ENCODE peak calls at places on chromosomes 6 and 20, in five cellular contexts. One of them, this sample, is unnamed.

GRCh38 chr6:133817460-133818047 is 71.4 kb upstream of the TCF21 start:
- DNase-seq in fibroblast of the aortic adventitia: no peak
- DNase-seq in neural crest cell: peak; percentile 41
- DNase-seq in AG04450: no peak
- DNase-seq in PC-3: peak; percentile 16
- DNase-seq in this sample: peak; percentile 64

GRCh38 chr6:49668083-49668511 is 31.5 kb upstream of the RHAG start:
- DNase-seq in fibroblast of the aortic adventitia: no peak
- DNase-seq in AG04450: no peak
- DNase-seq in PC-3: peak; percentile 92
- DNase-seq in neural crest cell: no peak
- DNase-seq in this sample: no peak

GRCh38 chr6:21885532-21886089 is 292.1 kb downstream of the SOX4 start:
- DNase-seq in fibroblast of the aortic adventitia: peak; percentile 93
- DNase-seq in PC-3: peak; percentile 20
- DNase-seq in neural crest cell: peak; percentile 14
- DNase-seq in AG04450: peak; percentile 57
- DNase-seq in this sample: peak; percentile 52

GRCh38 chr20:461254-462198 is 807 bp downstream of the TBC1D20 start:
- DNase-seq in fibroblast of the aortic adventitia: peak; percentile 35
- DNase-seq in AG04450: no peak
- DNase-seq in neural crest cell: peak; percentile 33
- DNase-seq in PC-3: peak; percentile 42
- DNase-seq in this sample: peak; percentile 52

GRCh38 chr20:59075934-59076508 is 33.4 kb upstream of the PRELID3B start:
- DNase-seq in AG04450: no peak
- DNase-seq in PC-3: no peak
- DNase-seq in fibroblast of the aortic adventitia: no peak
- DNase-seq in neural crest cell: no peak
- DNase-seq in this sample: no peak

GRCh38 chr6:89146748-89147715 is 1.2 kb downstream of the PM20D2 start:
- DNase-seq in fibroblast of the aortic adventitia: peak; percentile 40
- DNase-seq in AG04450: no peak
- DNase-seq in PC-3: peak; percentile 60
- DNase-seq in neural crest cell: no peak
- DNase-seq in this sample: no peak

GRCh38 chr6:131331873-131332759 is 196.8 kb downstream of the AKAP7 start:
- DNase-seq in neural crest cell: no peak
- DNase-seq in AG04450: no peak
- DNase-seq in fibroblast of the aortic adventitia: no peak
- DNase-seq in PC-3: no peak
- DNase-seq in this sample: no peak

GRCh38 chr20:53195882-53196610 is 223.9 kb downstream of the TSHZ2 start:
- DNase-seq in AG04450: no peak
- DNase-seq in fibroblast of the aortic adventitia: no peak
- DNase-seq in PC-3: no peak
- DNase-seq in neural crest cell: no peak
- DNase-seq in this sample: no peak

GRCh38 chr6:211856-212497 is 80.3 kb upstream of the DUSP22 start:
- DNase-seq in AG04450: no peak
- DNase-seq in fibroblast of the aortic adventitia: no peak
- DNase-seq in neural crest cell: no peak
- DNase-seq in PC-3: no peak
- DNase-seq in this sample: no peak

GRCh38 chr6:149264629-149265028 is 52.9 kb upstream of the TAB2 start:
- DNase-seq in neural crest cell: no peak
- DNase-seq in AG04450: no peak
- DNase-seq in PC-3: no peak
- DNase-seq in fibroblast of the aortic adventitia: no peak
- DNase-seq in this sample: no peak

GRCh38 chr20:58401123-58401639 is 12.2 kb downstream of the VAPB start:
- DNase-seq in fibroblast of the aortic adventitia: no peak
- DNase-seq in neural crest cell: no peak
- DNase-seq in PC-3: no peak
- DNase-seq in AG04450: no peak
- DNase-seq in this sample: no peak

GRCh38 chr6:154448448-154449096 is 61.9 kb downstream of the CNKSR3 start:
- DNase-seq in fibroblast of the aortic adventitia: peak; percentile 88
- DNase-seq in PC-3: no peak
- DNase-seq in AG04450: peak; percentile 86
- DNase-seq in neural crest cell: no peak
- DNase-seq in this sample: peak; percentile 67

GRCh38 chr6:23559587-23560343 is 566.2 kb upstream of the NRSN1 start:
- DNase-seq in fibroblast of the aortic adventitia: no peak
- DNase-seq in PC-3: no peak
- DNase-seq in neural crest cell: no peak
- DNase-seq in AG04450: no peak
- DNase-seq in this sample: no peak

GRCh38 chr6:11367638-11368199 is 135.3 kb upstream of the NEDD9 start:
- DNase-seq in fibroblast of the aortic adventitia: no peak
- DNase-seq in PC-3: no peak
- DNase-seq in AG04450: no peak
- DNase-seq in neural crest cell: no peak
- DNase-seq in this sample: no peak

GRCh38 chr20:5870462-5871021 is 79.8 kb downstream of the TRMT6 start:
- DNase-seq in fibroblast of the aortic adventitia: no peak
- DNase-seq in neural crest cell: no peak
- DNase-seq in AG04450: no peak
- DNase-seq in PC-3: no peak
- DNase-seq in this sample: no peak

GRCh38 chr6:21902766-21903165 is 309.2 kb downstream of the SOX4 start:
- DNase-seq in PC-3: no peak
- DNase-seq in fibroblast of the aortic adventitia: no peak
- DNase-seq in neural crest cell: no peak
- DNase-seq in AG04450: no peak
- DNase-seq in this sample: no peak

GRCh38 chr6:154605207-154605877 is 94.9 kb upstream of the CNKSR3 start:
- DNase-seq in fibroblast of the aortic adventitia: no peak
- DNase-seq in PC-3: peak; percentile 35
- DNase-seq in AG04450: no peak
- DNase-seq in neural crest cell: no peak
- DNase-seq in this sample: no peak

GRCh38 chr6:3770023-3770422 is 18.5 kb upstream of the PXDC1 start:
- DNase-seq in fibroblast of the aortic adventitia: no peak
- DNase-seq in AG04450: no peak
- DNase-seq in PC-3: no peak
- DNase-seq in neural crest cell: no peak
- DNase-seq in this sample: no peak

GRCh38 chr6:32604434-32604877 is 14.8 kb upstream of the HLA-DRB1 start:
- DNase-seq in fibroblast of the aortic adventitia: no peak
- DNase-seq in PC-3: no peak
- DNase-seq in AG04450: no peak
- DNase-seq in neural crest cell: no peak
- DNase-seq in this sample: no peak

GRCh38 chr6:38876470-38876869 is 161.4 kb downstream of the DNAH8 start:
- DNase-seq in AG04450: no peak
- DNase-seq in neural crest cell: no peak
- DNase-seq in PC-3: no peak
- DNase-seq in fibroblast of the aortic adventitia: no peak
- DNase-seq in this sample: no peak

GRCh38 chr20:32924781-32925180 is 66.1 kb downstream of the EFCAB8 start:
- DNase-seq in neural crest cell: no peak
- DNase-seq in fibroblast of the aortic adventitia: no peak
- DNase-seq in PC-3: no peak
- DNase-seq in AG04450: no peak
- DNase-seq in this sample: no peak

GRCh38 chr6:94323853-94324252 is 904.5 kb upstream of the EPHA7 start:
- DNase-seq in AG04450: no peak
- DNase-seq in neural crest cell: no peak
- DNase-seq in fibroblast of the aortic adventitia: no peak
- DNase-seq in PC-3: peak; percentile 17
- DNase-seq in this sample: peak; percentile 8
- TF ChIP-seq CTCF in AG04450: no peak
- TF ChIP-seq CTCF in neural crest cell: no peak
- TF ChIP-seq CTCF in fibroblast of the aortic adventitia: no peak
- TF ChIP-seq CTCF in PC-3: peak; percentile 35
- TF ChIP-seq CTCF in this sample: peak; percentile 30

DNA sequence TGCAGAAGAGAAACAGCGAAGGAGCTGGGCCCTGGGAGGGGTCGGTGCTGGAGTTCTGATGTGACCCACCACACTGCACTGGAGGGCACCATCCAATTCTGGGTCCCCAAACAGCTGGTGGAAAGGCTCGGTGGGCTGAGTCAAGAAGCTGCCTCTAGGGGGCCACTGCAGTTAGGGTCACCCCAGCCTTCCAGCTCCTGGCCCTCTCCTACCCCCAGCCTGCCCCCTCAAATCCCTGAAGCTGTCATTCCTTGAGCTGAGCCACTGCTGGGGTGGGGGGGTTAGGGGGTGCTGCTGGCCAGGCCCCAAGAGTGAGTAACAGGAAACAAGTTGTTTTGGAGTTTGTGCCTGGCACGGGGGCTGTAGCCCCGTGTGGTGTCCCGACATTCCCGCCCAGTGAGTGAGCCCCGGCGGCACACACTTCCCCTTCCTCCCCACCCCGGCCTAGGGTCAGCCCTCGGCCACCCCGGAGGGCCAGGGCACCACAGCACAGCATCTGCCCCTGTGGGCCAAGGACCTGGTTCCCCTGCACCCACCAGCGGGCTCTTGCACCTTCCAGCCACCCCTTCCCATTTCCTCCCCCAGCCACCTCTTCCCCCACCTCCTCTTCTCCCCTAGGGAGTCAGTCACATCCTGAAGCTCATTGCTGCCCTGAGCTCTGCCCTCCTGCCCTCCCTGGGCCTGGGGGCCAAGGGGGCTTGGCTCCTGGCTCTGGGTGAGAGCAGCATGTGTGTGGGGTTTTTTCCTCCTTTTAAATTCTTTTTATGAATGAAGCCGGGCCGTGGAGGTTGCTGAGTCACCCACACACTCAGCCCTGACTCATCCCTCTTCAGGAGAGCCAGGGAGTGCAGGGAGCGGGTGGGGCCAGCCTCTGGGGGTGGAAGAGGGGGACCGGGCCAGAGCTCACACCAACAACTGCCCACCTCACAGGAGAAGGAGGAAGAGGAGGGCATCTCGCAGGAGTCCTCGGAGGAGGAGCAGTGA is 4.6 kb downstream of the SMIM29 start:
- DNase-seq in neural crest cell: no peak
- DNase-seq in fibroblast of the aortic adventitia: peak; percentile 87
- DNase-seq in PC-3: peak; percentile 97
- DNase-seq in AG04450: peak; percentile 72
- DNase-seq in this sample: peak; percentile 63
- TF ChIP-seq CTCF in neural crest cell: peak; percentile 39
- TF ChIP-seq CTCF in fibroblast of the aortic adventitia: peak; percentile 54
- TF ChIP-seq CTCF in PC-3: peak; percentile 45
- TF ChIP-seq CTCF in AG04450: peak; percentile 54
- TF ChIP-seq CTCF in this sample: peak; percentile 38

DNA sequence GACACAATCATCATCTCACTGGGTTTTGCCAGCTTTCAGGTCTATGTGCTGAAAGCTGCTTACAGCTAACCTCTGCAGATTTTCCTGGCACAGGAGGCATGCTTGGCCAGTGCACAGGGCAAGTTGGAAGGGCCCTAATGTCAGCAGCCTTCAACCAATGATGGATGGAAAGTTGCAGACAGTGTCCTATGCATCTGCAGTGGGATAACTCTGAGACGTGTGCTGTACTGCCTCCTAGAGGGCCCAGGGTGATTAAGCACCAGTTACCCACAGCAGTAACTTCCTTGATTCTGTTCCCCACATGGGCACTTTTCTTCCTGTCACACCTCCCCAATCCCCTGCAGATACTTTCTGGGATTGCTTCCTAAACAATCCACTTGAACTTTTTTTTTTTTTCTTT is 38.6 kb downstream of the OVOL2 start:
- DNase-seq in fibroblast of the aortic adventitia: peak; percentile 16
- DNase-seq in PC-3: peak; percentile 23
- DNase-seq in AG04450: no peak
- DNase-seq in neural crest cell: no peak
- DNase-seq in this sample: no peak
- TF ChIP-seq CTCF in fibroblast of the aortic adventitia: peak; percentile 39
- TF ChIP-seq CTCF in PC-3: peak; percentile 50
- TF ChIP-seq CTCF in AG04450: peak; percentile 32
- TF ChIP-seq CTCF in neural crest cell: peak; percentile 47
- TF ChIP-seq CTCF in this sample: peak; percentile 42

DNA sequence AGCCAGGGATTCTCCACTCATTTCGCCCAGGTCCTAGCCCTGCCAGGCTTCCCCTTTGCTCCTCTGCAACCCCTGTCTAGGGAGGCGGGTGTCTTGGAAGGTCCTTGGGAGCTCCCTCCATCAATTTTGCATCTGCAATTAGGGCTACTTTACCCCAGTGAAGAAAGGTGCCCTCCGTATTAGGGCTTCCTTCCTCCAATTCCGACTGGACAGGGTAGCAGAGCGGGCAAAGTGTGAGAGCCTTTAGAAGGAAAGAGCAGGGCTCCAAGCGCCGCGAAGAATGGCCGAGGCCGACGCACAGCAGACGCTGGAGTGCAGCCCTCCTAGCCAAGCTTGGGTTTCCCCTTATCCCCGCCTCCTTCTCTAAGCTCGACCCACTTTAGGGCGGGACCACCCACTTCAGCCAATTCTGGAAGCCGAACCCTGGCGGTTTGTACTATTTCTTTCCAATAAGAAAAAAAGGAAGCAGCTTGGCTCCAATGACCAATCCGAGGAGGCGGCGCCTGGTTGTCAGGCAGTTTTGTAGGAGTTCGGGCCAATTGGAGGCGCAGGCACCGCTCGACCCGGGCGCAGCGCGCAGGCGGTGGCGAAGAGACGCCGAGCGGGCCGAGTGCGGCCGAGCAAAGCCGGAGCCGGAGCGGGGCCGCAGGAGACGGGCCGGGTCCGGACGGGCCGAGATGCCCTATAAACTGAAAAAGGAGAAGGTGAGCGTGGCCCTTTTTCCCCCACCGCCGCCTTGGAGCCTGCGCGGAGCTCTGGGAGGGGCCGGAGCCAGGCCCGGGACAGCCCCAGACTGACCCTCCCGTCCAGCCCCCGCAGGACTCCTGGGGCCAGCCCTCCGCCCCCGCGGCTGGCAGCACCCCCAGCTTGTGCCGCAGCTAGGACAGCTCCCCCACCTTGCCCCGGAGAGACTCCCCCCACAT is at the start of gene PPP2R5D:
- DNase-seq in AG04450: peak; percentile 96
- DNase-seq in fibroblast of the aortic adventitia: peak; percentile 99
- DNase-seq in PC-3: peak; percentile 99
- DNase-seq in neural crest cell: peak; percentile 92
- DNase-seq in this sample: peak; percentile 97
- TF ChIP-seq CTCF in AG04450: no peak
- TF ChIP-seq CTCF in fibroblast of the aortic adventitia: no peak
- TF ChIP-seq CTCF in PC-3: no peak
- TF ChIP-seq CTCF in neural crest cell: no peak
- TF ChIP-seq CTCF in this sample: no peak

GRCh38 chr6:17061097-17061496 is 40.8 kb upstream of the STMND1 start:
- DNase-seq in AG04450: no peak
- DNase-seq in PC-3: no peak
- DNase-seq in fibroblast of the aortic adventitia: no peak
- DNase-seq in neural crest cell: no peak
- DNase-seq in this sample: no peak
- TF ChIP-seq CTCF in AG04450: no peak
- TF ChIP-seq CTCF in PC-3: no peak
- TF ChIP-seq CTCF in fibroblast of the aortic adventitia: no peak
- TF ChIP-seq CTCF in neural crest cell: no peak
- TF ChIP-seq CTCF in this sample: no peak

GRCh38 chr20:49320460-49320859 is 42.6 kb upstream of the ZNFX1 start:
- DNase-seq in fibroblast of the aortic adventitia: peak; percentile 69
- DNase-seq in PC-3: peak; percentile 72
- DNase-seq in neural crest cell: no peak
- DNase-seq in AG04450: no peak
- DNase-seq in this sample: peak; percentile 30
- TF ChIP-seq CTCF in fibroblast of the aortic adventitia: peak; percentile 65
- TF ChIP-seq CTCF in PC-3: peak; percentile 66
- TF ChIP-seq CTCF in neural crest cell: peak; percentile 38
- TF ChIP-seq CTCF in AG04450: peak; percentile 53
- TF ChIP-seq CTCF in this sample: peak; percentile 43